ENCODE peak calls at places on chromosomes 11 and 22, in seven cellular contexts. S, B, J, Y, I, U and P are unnamed samples.

GRCh38 chr11:8040261-8040920 is 40.6 kb upstream of the TUB start:
- DNase-seq in Y (no peak), U (no peak), S (no peak), J (no peak), I (no peak), B (no peak), P (no peak)

GRCh38 chr11:35304393-35304790 is 115.0 kb downstream of the SLC1A2 start:
- DNase-seq in I (no peak), S (peak; percentile 25), U (no peak), J (no peak), B (peak; percentile 24), Y (no peak), P (no peak)

GRCh38 chr22:25085156-25085555 is 114.5 kb upstream of the CRYBB3 start:
- DNase-seq in J (no peak), S (no peak), Y (no peak), U (no peak), B (no peak), I (no peak), P (no peak)

GRCh38 chr22:44931077-44931540 is 78.7 kb downstream of the PHF21B start:
- DNase-seq in B (no peak), I (no peak), S (no peak), U (peak; percentile 97), J (no peak), Y (no peak), P (peak; percentile 70)

GRCh38 chr11:78783301-78783700 is 208.6 kb upstream of the NARS2 start:
- DNase-seq in S (no peak), I (no peak), B (no peak), U (no peak), J (no peak), Y (no peak), P (no peak)

GRCh38 chr22:28973352-28973751 is 88.3 kb downstream of the C22orf31 start:
- DNase-seq in B (no peak), Y (no peak), I (no peak), S (no peak), J (no peak), U (no peak), P (no peak)

GRCh38 chr11:126521196-126521595 is 165.7 kb downstream of the ST3GAL4 start:
- DNase-seq in U (no peak), S (no peak), I (no peak), J (no peak), Y (no peak), B (no peak), P (no peak)

GRCh38 chr11:69205125-69205928 is 49.6 kb downstream of the SMIM38 start:
- DNase-seq in B (no peak), Y (no peak), U (no peak), I (no peak), J (no peak), S (no peak), P (no peak)

GRCh38 chr11:32487270-32487669 is 51.9 kb upstream of the WT1 start:
- DNase-seq in U (peak; percentile 12), J (no peak), I (no peak), Y (no peak), S (no peak), B (peak; percentile 41), P (no peak)

GRCh38 chr11:46745995-46746394 is 27.0 kb downstream of the F2 start:
- DNase-seq in B (no peak), J (no peak), I (no peak), Y (no peak), U (no peak), S (no peak), P (no peak)

GRCh38 chr11:1928038-1928890 is 8.8 kb downstream of the TNNT3 start:
- DNase-seq in S (no peak), B (no peak), Y (no peak), J (no peak), I (no peak), U (peak; percentile 41), P (no peak)

GRCh38 chr22:24055283-24055682 is 44.2 kb downstream of the CABIN1 start:
- DNase-seq in S (no peak), B (no peak), I (no peak), Y (no peak), J (no peak), U (no peak), P (no peak)

DNA sequence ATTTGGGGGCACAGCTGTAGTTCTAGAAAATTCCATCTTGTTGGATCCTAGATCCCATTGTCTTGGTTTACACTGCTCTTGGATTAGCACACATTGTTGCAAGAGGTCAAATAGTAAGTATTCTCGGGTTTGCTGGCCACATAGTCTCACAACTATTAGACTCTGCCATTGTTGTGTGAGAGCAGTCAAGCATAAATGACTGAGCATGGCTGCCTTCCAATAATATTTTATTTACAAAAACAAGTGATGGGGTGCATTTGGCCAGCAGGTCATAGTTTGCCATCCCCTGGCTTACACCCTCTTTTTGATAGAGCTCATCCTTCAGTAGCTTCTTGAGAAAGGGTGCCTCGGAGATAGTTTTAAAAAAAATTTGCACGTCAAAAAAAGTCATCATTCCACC is 77.9 kb upstream of the ALX4 start:
- DNase-seq in Y (no peak), U (no peak), B (no peak), I (no peak), S (no peak), J (no peak), P (no peak)
- TF ChIP-seq EP300 in Y (no peak), U (no peak), B (no peak), I (no peak), S (no peak), J (no peak), P (no peak)

GRCh38 chr11:63887600-63887999 is 29.4 kb downstream of the RCOR2 start:
- DNase-seq in I (no peak), S (no peak), U (no peak), Y (no peak), J (no peak), B (no peak), P (no peak)
- H3K4me1 ChIP-seq in I (peaks cover 16% of the 10 kb centered on the region), S (peaks cover 41% of the 10 kb centered on the region), U (peaks cover 4% of the 10 kb centered on the region), Y (peaks cover 56% of the 10 kb centered on the region), J (peaks cover 58% of the 10 kb centered on the region), B (peaks cover 22% of the 10 kb centered on the region), P (peaks cover 16% of the 10 kb centered on the region)

GRCh38 chr11:45597116-45597515 is 68.3 kb downstream of the CHST1 start:
- DNase-seq in S (no peak), U (no peak), Y (no peak), B (no peak), I (no peak), J (no peak), P (no peak)

GRCh38 chr11:45590743-45591142 is 74.7 kb downstream of the CHST1 start:
- DNase-seq in I (no peak), S (no peak), Y (no peak), B (no peak), J (no peak), U (peak; percentile 53), P (no peak)

GRCh38 chr11:45596571-45596970 is 68.9 kb downstream of the CHST1 start:
- DNase-seq in U (no peak), B (no peak), I (no peak), J (no peak), S (no peak), Y (no peak), P (no peak)

GRCh38 chr11:45593992-45594391 is 71.4 kb downstream of the CHST1 start:
- DNase-seq in Y (no peak), U (peak; percentile 29), S (no peak), J (no peak), I (no peak), B (no peak), P (no peak)

DNA sequence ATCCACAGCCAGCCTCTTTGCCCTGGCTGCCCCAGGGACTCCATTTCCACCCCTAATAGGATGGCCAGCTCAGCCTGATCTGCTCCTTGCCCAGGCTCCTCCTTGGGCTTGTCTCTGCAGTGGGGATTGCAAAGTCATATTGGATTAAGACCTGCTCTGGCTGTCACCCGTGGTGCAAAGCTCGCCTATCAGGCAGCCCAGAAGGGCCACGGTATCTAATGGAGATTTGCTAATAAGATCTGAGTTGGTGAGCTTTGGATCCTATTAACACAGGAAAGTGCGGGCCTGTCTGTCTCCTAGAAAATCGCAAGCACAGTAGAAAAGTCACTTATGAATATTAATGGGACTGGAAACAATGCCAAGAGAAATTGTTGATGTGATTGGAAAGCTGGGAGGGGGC is 72.8 kb downstream of the CHST1 start:
- DNase-seq in I (no peak), U (no peak), J (no peak), S (no peak), Y (no peak), B (no peak), P (no peak)
- TF ChIP-seq EP300 in I (no peak), U (no peak), J (no peak), S (no peak), Y (no peak), B (no peak), P (no peak)

GRCh38 chr22:36413022-36413770 is 25.4 kb upstream of the MYH9 start:
- DNase-seq in Y (no peak), S (peak; percentile 53), U (no peak), I (no peak), B (no peak), J (no peak), P (no peak)
- H3K4me1 ChIP-seq in Y (peaks cover 28% of the 10 kb centered on the region), S (peaks cover 77% of the 10 kb centered on the region), U (no peaks in the 10 kb centered on the region), I (peaks cover 6% of the 10 kb centered on the region), B (peaks cover 7% of the 10 kb centered on the region), J (peaks cover 17% of the 10 kb centered on the region), P (no peaks in the 10 kb centered on the region)

GRCh38 chr22:37330200-37331033 is 48.1 kb downstream of the CYTH4 start:
- DNase-seq in B (peak; percentile 79), J (no peak), S (peak; percentile 88), I (peak; percentile 69), Y (peak; percentile 22), U (peak; percentile 86), P (no peak)
- TF ChIP-seq EP300 in B (no peak), J (no peak), S (no peak), I (no peak), Y (no peak), U (no peak), P (no peak)